ENCODE peak calls at places on chromosome 3, in four cellular contexts. One of them, this sample, is unnamed.

GRCh38 chr3:184565421-184566211 is 4.0 kb downstream of the EPHB3 start:
- DNase-seq in ovary: peak; percentile 72
- DNase-seq in thyroid gland: peak; percentile 91
- DNase-seq in body of pancreas: peak; percentile 86
- DNase-seq in this sample: peak; percentile 86

GRCh38 chr3:24344784-24345439 is 149.7 kb downstream of the THRB start:
- DNase-seq in ovary: no peak
- DNase-seq in thyroid gland: no peak
- DNase-seq in body of pancreas: no peak
- DNase-seq in this sample: no peak

GRCh38 chr3:120596853-120597223 is 702 bp downstream of the NDUFB4 start:
- DNase-seq in ovary: no peak
- DNase-seq in thyroid gland: no peak
- DNase-seq in body of pancreas: no peak
- DNase-seq in this sample: no peak

GRCh38 chr3:168977696-168978374 is 685.7 kb downstream of the MECOM start:
- DNase-seq in ovary: no peak
- DNase-seq in thyroid gland: peak; percentile 35
- DNase-seq in body of pancreas: no peak
- DNase-seq in this sample: no peak

GRCh38 chr3:107064445-107065060 is 312.7 kb upstream of the CCDC54 start:
- DNase-seq in ovary: peak; percentile 62
- DNase-seq in thyroid gland: peak; percentile 54
- DNase-seq in body of pancreas: peak; percentile 70
- DNase-seq in this sample: peak; percentile 51

GRCh38 chr3:156187146-156187769 is 66.9 kb downstream of the KCNAB1 start:
- DNase-seq in ovary: no peak
- DNase-seq in thyroid gland: no peak
- DNase-seq in body of pancreas: no peak
- DNase-seq in this sample: no peak

GRCh38 chr3:103195201-103195600 is 760.4 kb downstream of the ZPLD1 start:
- DNase-seq in ovary: no peak
- DNase-seq in thyroid gland: no peak
- DNase-seq in body of pancreas: no peak
- DNase-seq in this sample: no peak

GRCh38 chr3:131597816-131598215 is 95.0 kb upstream of the MRPL3 start:
- DNase-seq in ovary: no peak
- DNase-seq in thyroid gland: no peak
- DNase-seq in body of pancreas: no peak
- DNase-seq in this sample: no peak

GRCh38 chr3:181725830-181726229 is 14.1 kb downstream of the SOX2 start:
- DNase-seq in ovary: no peak
- DNase-seq in thyroid gland: no peak
- DNase-seq in body of pancreas: no peak
- DNase-seq in this sample: no peak

GRCh38 chr3:61594978-61595687 is 33.8 kb downstream of the PTPRG start:
- DNase-seq in ovary: no peak
- DNase-seq in thyroid gland: no peak
- DNase-seq in body of pancreas: no peak
- DNase-seq in this sample: no peak

GRCh38 chr3:197795200-197795599 is 4.1 kb downstream of the LRCH3 start:
- DNase-seq in ovary: no peak
- DNase-seq in thyroid gland: no peak
- DNase-seq in body of pancreas: no peak
- DNase-seq in this sample: no peak

GRCh38 chr3:101829066-101829830 is 20.1 kb upstream of the NFKBIZ start:
- DNase-seq in ovary: peak; percentile 62
- DNase-seq in thyroid gland: peak; percentile 42
- DNase-seq in body of pancreas: peak; percentile 48
- DNase-seq in this sample: peak; percentile 66

GRCh38 chr3:134711284-134711683 is 60.5 kb upstream of the KY start:
- DNase-seq in ovary: no peak
- DNase-seq in thyroid gland: no peak
- DNase-seq in body of pancreas: no peak
- DNase-seq in this sample: no peak

GRCh38 chr3:38507120-38507519 is 11.0 kb downstream of the EXOG start:
- DNase-seq in ovary: no peak
- DNase-seq in thyroid gland: no peak
- DNase-seq in body of pancreas: no peak
- DNase-seq in this sample: no peak

GRCh38 chr3:17894434-17895060 is 152.1 kb upstream of the TBC1D5 start:
- DNase-seq in ovary: no peak
- DNase-seq in thyroid gland: no peak
- DNase-seq in body of pancreas: peak; percentile 30
- DNase-seq in this sample: peak; percentile 57

GRCh38 chr3:123684636-123685035 is 99.8 kb upstream of the HACD2 start:
- DNase-seq in ovary: no peak
- DNase-seq in thyroid gland: no peak
- DNase-seq in body of pancreas: no peak
- DNase-seq in this sample: no peak

GRCh38 chr3:123683755-123684154 is 98.9 kb upstream of the HACD2 start:
- DNase-seq in ovary: no peak
- DNase-seq in thyroid gland: peak; percentile 23
- DNase-seq in body of pancreas: no peak
- DNase-seq in this sample: no peak

GRCh38 chr3:123678108-123678511 is 93.3 kb upstream of the HACD2 start:
- DNase-seq in ovary: peak; percentile 49
- DNase-seq in thyroid gland: no peak
- DNase-seq in body of pancreas: no peak
- DNase-seq in this sample: no peak

GRCh38 chr3:123683146-123683545 is 98.3 kb upstream of the HACD2 start:
- DNase-seq in ovary: no peak
- DNase-seq in thyroid gland: no peak
- DNase-seq in body of pancreas: no peak
- DNase-seq in this sample: no peak

DNA sequence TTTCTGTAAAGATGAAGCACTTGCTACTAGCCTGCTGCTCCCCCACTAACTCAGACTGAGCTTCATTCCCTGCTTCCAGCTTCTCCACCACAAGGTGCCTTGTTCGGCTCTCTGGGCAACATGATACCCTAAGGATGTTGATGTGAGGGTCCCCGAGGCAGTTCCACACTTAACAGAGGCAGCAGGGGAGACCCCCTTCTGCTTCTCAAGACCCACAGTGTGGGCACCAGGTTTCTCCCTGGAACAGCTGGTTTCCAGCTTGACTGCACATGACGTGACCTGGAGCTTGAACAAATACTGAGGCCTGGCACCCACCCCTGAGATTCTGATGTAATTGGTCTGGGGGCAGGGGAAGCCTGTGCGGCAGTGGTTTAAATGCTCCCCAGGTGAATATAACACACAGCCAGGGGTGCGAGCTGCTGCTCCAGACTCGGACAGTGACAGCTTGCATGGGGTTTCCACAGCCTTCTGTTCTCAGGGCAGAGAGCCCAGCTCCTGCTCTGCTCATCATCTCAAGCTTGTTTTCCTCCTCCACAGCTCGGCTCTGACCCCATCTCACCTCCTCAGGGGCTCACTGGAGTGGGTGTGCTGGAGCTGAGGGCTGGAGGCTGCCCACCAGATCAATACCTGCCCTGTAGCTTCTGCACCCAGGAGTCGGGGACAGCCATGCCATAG is 95.0 kb upstream of the HACD2 start:
- DNase-seq in ovary: peak; percentile 43
- DNase-seq in thyroid gland: no peak
- DNase-seq in body of pancreas: no peak
- DNase-seq in this sample: no peak
- H3K27me3 ChIP-seq in ovary: no peaks in the 10 kb centered on the region
- H3K27me3 ChIP-seq in thyroid gland: no peaks in the 10 kb centered on the region
- H3K27me3 ChIP-seq in body of pancreas: no peaks in the 10 kb centered on the region
- H3K27me3 ChIP-seq in this sample: no peaks in the 10 kb centered on the region

GRCh38 chr3:100518244-100518643 is 25.8 kb downstream of the TMEM45A start:
- DNase-seq in ovary: no peak
- DNase-seq in thyroid gland: no peak
- DNase-seq in body of pancreas: no peak
- DNase-seq in this sample: no peak

GRCh38 chr3:100518983-100519382 is 26.6 kb downstream of the TMEM45A start:
- DNase-seq in ovary: no peak
- DNase-seq in thyroid gland: no peak
- DNase-seq in body of pancreas: no peak
- DNase-seq in this sample: no peak

GRCh38 chr3:100517276-100517675 is 24.9 kb downstream of the TMEM45A start:
- DNase-seq in ovary: no peak
- DNase-seq in thyroid gland: no peak
- DNase-seq in body of pancreas: no peak
- DNase-seq in this sample: no peak

GRCh38 chr3:100516843-100517242 is 24.4 kb downstream of the TMEM45A start:
- DNase-seq in ovary: no peak
- DNase-seq in thyroid gland: no peak
- DNase-seq in body of pancreas: no peak
- DNase-seq in this sample: no peak

DNA sequence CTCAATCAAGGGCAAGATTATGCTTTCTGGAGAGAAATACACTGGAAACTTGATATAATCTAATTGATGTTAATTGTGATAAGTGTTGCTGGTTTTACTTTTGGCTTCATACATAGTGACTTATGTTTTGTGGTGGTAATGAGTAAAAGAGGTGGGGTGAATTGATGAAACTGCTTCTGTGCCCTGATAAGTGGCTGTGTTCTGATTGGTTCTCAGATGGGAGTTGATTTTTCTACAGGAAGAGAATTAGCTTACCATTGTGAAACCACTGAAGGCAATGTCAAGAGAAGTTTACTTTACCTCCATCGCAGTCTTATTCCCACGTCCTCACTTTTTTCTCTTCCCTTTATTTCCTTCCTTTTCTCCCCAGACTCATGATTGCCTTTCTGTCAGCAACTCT is 23.8 kb downstream of the TMEM45A start:
- DNase-seq in ovary: no peak
- DNase-seq in thyroid gland: no peak
- DNase-seq in body of pancreas: no peak
- DNase-seq in this sample: no peak
- H3K4me3 ChIP-seq in ovary: no peak overlapping the region
- H3K4me3 ChIP-seq in thyroid gland: no peak overlapping the region
- H3K4me3 ChIP-seq in body of pancreas: no peak overlapping the region
- H3K4me3 ChIP-seq in this sample: no peak overlapping the region

DNA sequence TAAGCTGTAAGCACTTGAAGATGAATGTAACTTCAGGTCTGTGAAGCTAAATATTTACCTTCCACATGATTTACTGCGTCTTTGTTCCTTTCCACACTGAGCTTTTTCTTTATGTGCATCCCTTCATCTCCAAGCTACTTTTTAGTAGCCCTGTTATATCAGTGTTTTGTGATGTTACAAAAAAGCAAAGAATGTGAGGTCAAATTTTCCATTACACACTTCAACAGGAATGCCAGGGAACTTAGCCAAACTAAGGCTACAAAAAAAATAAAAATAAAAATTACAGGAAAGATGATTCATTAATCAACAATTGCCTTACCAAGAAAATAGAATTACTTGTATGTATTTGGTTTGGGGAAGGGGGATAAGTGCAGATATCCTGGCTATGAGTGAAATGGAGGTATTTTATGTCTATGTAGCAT is 73.0 kb downstream of the FILIP1L start:
- DNase-seq in ovary: no peak
- DNase-seq in thyroid gland: no peak
- DNase-seq in body of pancreas: no peak
- DNase-seq in this sample: no peak
- TF ChIP-seq POLR2A in ovary: peak; percentile 34
- TF ChIP-seq POLR2A in thyroid gland: no peak
- TF ChIP-seq POLR2A in body of pancreas: peak; percentile 32
- TF ChIP-seq POLR2A in this sample: no peak

GRCh38 chr3:4884901-4885300 is 94.3 kb upstream of the BHLHE40 start:
- DNase-seq in ovary: no peak
- DNase-seq in thyroid gland: no peak
- DNase-seq in body of pancreas: no peak
- DNase-seq in this sample: no peak

GRCh38 chr3:4888913-4889846 is 90.1 kb upstream of the BHLHE40 start:
- DNase-seq in ovary: no peak
- DNase-seq in thyroid gland: no peak
- DNase-seq in body of pancreas: no peak
- DNase-seq in this sample: no peak

GRCh38 chr3:4885322-4885721 is 93.9 kb upstream of the BHLHE40 start:
- DNase-seq in ovary: no peak
- DNase-seq in thyroid gland: no peak
- DNase-seq in body of pancreas: no peak
- DNase-seq in this sample: no peak

GRCh38 chr3:4886448-4886847 is 92.8 kb upstream of the BHLHE40 start:
- DNase-seq in ovary: no peak
- DNase-seq in thyroid gland: no peak
- DNase-seq in body of pancreas: no peak
- DNase-seq in this sample: no peak

GRCh38 chr3:4887177-4887576 is 92.1 kb upstream of the BHLHE40 start:
- DNase-seq in ovary: no peak
- DNase-seq in thyroid gland: no peak
- DNase-seq in body of pancreas: no peak
- DNase-seq in this sample: no peak
- H3K27me3 ChIP-seq in ovary: no peaks in the 10 kb centered on the region
- H3K27me3 ChIP-seq in thyroid gland: no peaks in the 10 kb centered on the region
- H3K27me3 ChIP-seq in body of pancreas: no peaks in the 10 kb centered on the region
- H3K27me3 ChIP-seq in this sample: no peaks in the 10 kb centered on the region

DNA sequence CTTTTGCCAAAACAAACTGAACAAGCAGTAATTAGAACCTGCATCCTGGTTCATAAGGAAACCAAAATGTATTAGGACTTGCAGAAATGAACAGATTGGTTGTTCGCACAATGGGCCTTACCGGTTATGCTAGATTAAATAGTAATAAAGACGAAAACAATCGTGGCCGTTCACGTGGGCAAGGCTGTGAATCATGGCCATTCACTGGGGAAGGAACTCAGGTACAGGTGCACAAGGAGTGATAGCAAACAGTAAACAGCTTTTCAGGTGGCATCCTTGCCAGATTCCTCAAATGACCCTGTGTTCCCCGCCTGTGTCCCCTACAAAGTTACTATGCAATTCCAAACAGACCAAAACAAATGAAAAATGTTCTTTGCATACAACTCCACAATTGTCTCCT is 8.2 kb downstream of the LRIG1 start:
- DNase-seq in ovary: no peak
- DNase-seq in thyroid gland: no peak
- DNase-seq in body of pancreas: peak; percentile 55
- DNase-seq in this sample: peak; percentile 76
- H3K4me3 ChIP-seq in ovary: no peak overlapping the region
- H3K4me3 ChIP-seq in thyroid gland: no peak overlapping the region
- H3K4me3 ChIP-seq in body of pancreas: no peak overlapping the region
- H3K4me3 ChIP-seq in this sample: no peak overlapping the region

GRCh38 chr3:185915642-185916041 is 22.2 kb downstream of the TRA2B start:
- DNase-seq in ovary: no peak
- DNase-seq in thyroid gland: no peak
- DNase-seq in body of pancreas: no peak
- DNase-seq in this sample: no peak
- TF ChIP-seq POLR2A in ovary: no peak
- TF ChIP-seq POLR2A in thyroid gland: no peak
- TF ChIP-seq POLR2A in body of pancreas: no peak
- TF ChIP-seq POLR2A in this sample: no peak

This sample was measured in transverse colon.